ENCODE peak calls at places on chromosomes 5 and 9, in seven cellular contexts. U, A, P, S, Q, T and W are unnamed samples.

GRCh38 chr5:28286566-28286965 is 1248.2 kb upstream of the CDH9 start:
- DNase-seq in T (no peak), P (no peak), U (no peak), S (no peak), Q (no peak), A (no peak), W (no peak)

GRCh38 chr9:115597330-115597729 is 479.4 kb upstream of the TNC start:
- DNase-seq in U (no peak), S (no peak), T (peak; percentile 25), A (no peak), Q (no peak), P (no peak), W (no peak)

GRCh38 chr5:118788351-118788750 is 200.0 kb downstream of the DTWD2 start:
- DNase-seq in S (no peak), U (no peak), T (no peak), P (no peak), A (no peak), Q (no peak), W (no peak)

GRCh38 chr9:76373173-76373771 is 21.0 kb downstream of the RFK start:
- DNase-seq in T (peak; percentile 73), A (no peak), U (no peak), S (no peak), Q (peak; percentile 55), P (no peak), W (no peak)

GRCh38 chr5:78050888-78051287 is 243.6 kb downstream of the AP3B1 start:
- DNase-seq in T (peak; percentile 86), P (no peak), U (no peak), S (no peak), A (no peak), Q (no peak), W (no peak)

GRCh38 chr5:51034501-51034900 is 348.7 kb upstream of the ISL1 start:
- DNase-seq in P (no peak), U (no peak), T (no peak), Q (no peak), S (no peak), A (no peak), W (no peak)

GRCh38 chr5:124477002-124477546 is 269.4 kb downstream of the ZNF608 start:
- DNase-seq in Q (no peak), P (no peak), U (no peak), S (no peak), A (no peak), T (no peak), W (no peak)

GRCh38 chr9:131276107-131276888 is at the start of gene FAM78A:
- DNase-seq in S (peak; percentile 97), Q (no peak), U (no peak), P (no peak), T (peak; percentile 28), A (no peak), W (peak; percentile 59)

GRCh38 chr9:132562313-132562588 is 20.2 kb upstream of the BARHL1 start:
- DNase-seq in Q (no peak), U (no peak), A (no peak), S (no peak), T (no peak), P (no peak), W (no peak)

GRCh38 chr9:99414321-99414720 is 192.2 kb downstream of the SEC61B start:
- DNase-seq in U (no peak), A (no peak), P (no peak), T (peak; percentile 22), S (no peak), Q (no peak), W (no peak)

GRCh38 chr5:111261610-111262009 is 37.4 kb downstream of the CAMK4 start:
- DNase-seq in T (no peak), Q (peak; percentile 51), U (no peak), S (no peak), A (no peak), P (no peak), W (no peak)

GRCh38 chr5:94375801-94376200 is 242.6 kb downstream of the KIAA0825 start:
- DNase-seq in S (no peak), Q (peak; percentile 30), T (no peak), A (peak; percentile 8), U (no peak), P (no peak), W (no peak)

GRCh38 chr5:45604092-45604491 is 92.1 kb downstream of the HCN1 start:
- DNase-seq in Q (no peak), P (no peak), A (no peak), S (no peak), T (no peak), U (no peak), W (no peak)

GRCh38 chr9:111759762-111760639 is 34.7 kb downstream of the SHOC1 start:
- DNase-seq in U (peak; percentile 49), A (peak; percentile 42), Q (peak; percentile 60), T (peak; percentile 91), P (peak; percentile 2), S (no peak), W (peak; percentile 31)

GRCh38 chr5:177447611-177448243 is 1.1 kb downstream of the PRR7 start:
- DNase-seq in T (peak; percentile 67), S (peak; percentile 87), U (no peak), A (peak; percentile 17), P (peak; percentile 68), Q (peak; percentile 95), W (peak; percentile 53)

GRCh38 chr5:88824141-88824540 is 58.8 kb downstream of the MEF2C start:
- DNase-seq in S (no peak), P (no peak), A (no peak), Q (no peak), U (no peak), T (no peak), W (no peak)

GRCh38 chr5:96807099-96807654 is 568 bp downstream of the ERAP1 start:
- DNase-seq in S (peak; percentile 94), A (peak; percentile 92), P (peak; percentile 68), Q (peak; percentile 86), U (peak; percentile 25), T (peak; percentile 67), W (peak; percentile 55)